ENCODE peak calls at places on chromosomes 3 and 15, in four cellular contexts. C, A, D and Z are unnamed samples.

GRCh38 chr3:173913985-173914421 is 516.5 kb downstream of the NLGN1 start:
- DNase-seq in D (no peak), C (no peak), A (no peak), Z (no peak)

GRCh38 chr3:23659274-23659673 is 146.5 kb upstream of the UBE2E1 start:
- DNase-seq in C (no peak), A (no peak), D (no peak), Z (no peak)

GRCh38 chr3:54853573-54854404 is 74.1 kb downstream of the LRTM1 start:
- DNase-seq in C (peak; percentile 67), A (peak; percentile 72), D (peak; percentile 64), Z (peak; percentile 6)

GRCh38 chr3:142337994-142338393 is 109.8 kb downstream of the XRN1 start:
- DNase-seq in C (no peak), D (no peak), A (no peak), Z (no peak)

GRCh38 chr15:29348308-29348914 is 78.8 kb upstream of the NSMCE3 start:
- DNase-seq in D (no peak), C (peak; percentile 33), A (peak; percentile 38), Z (no peak)

GRCh38 chr3:9396301-9396631 is 1.1 kb upstream of the SETD5 start:
- DNase-seq in A (peak; percentile 76), D (peak; percentile 92), C (peak; percentile 95), Z (peak; percentile 88)

GRCh38 chr15:78811825-78812183 is 540 bp upstream of the ADAMTS7 start:
- DNase-seq in D (no peak), C (no peak), A (no peak), Z (no peak)

GRCh38 chr15:48855501-48856440 is 22.2 kb upstream of the EID1 start:
- DNase-seq in D (peak; percentile 70), C (peak; percentile 24), A (no peak), Z (no peak)

GRCh38 chr3:134606033-134607025 is 44.5 kb downstream of the KY start:
- DNase-seq in C (no peak), A (no peak), D (no peak), Z (no peak)

GRCh38 chr3:185176756-185177359 is 24.0 kb upstream of the C3orf70 start:
- DNase-seq in C (no peak), D (peak; percentile 46), A (no peak), Z (no peak)

GRCh38 chr3:115227046-115227445 is 80.0 kb upstream of the ZBTB20 start:
- DNase-seq in C (no peak), D (no peak), A (no peak), Z (no peak)

GRCh38 chr15:75043509-75044257 is 20.3 kb downstream of the PPCDC start:
- DNase-seq in A (peak; percentile 87), C (peak; percentile 95), D (no peak), Z (peak; percentile 100)

GRCh38 chr3:69080233-69080644 is at the start of gene UBA3:
- DNase-seq in C (peak; percentile 89), A (peak; percentile 88), D (peak; percentile 87), Z (no peak)

GRCh38 chr3:118974356-118975097 is 60.1 kb downstream of the IGSF11 start:
- DNase-seq in A (no peak), C (no peak), D (no peak), Z (no peak)

GRCh38 chr15:63605816-63606215 is 8.6 kb downstream of the FBXL22 start:
- DNase-seq in A (no peak), D (no peak), C (no peak), Z (no peak)

GRCh38 chr3:154137036-154137435 is 15.8 kb downstream of the ARHGEF26 start:
- DNase-seq in A (no peak), C (no peak), D (no peak), Z (no peak)